ENCODE peak calls at places on chromosome 7, in six cellular contexts. W is WTC11; Y is activated naive CD8-positive, alpha-beta T cell treated with anti-CD3 and anti-CD28 coated beads for 36 hours; F is hepatocyte; I is activated gamma-delta T cell treated with Interleukin-2 at 50 U/mL for 16 hours; L is EL. N is an unnamed sample.

GRCh38 chr7:139682136-139683013 is 95.4 kb downstream of the HIPK2 start:
- DNase-seq in W (no peak), Y (peak; percentile 23), F (no peak), I (no peak), L (peak; percentile 88), N (peak; percentile 73)

GRCh38 chr7:4174451-4174850 is 507.6 kb upstream of the FOXK1 start:
- DNase-seq in W (no peak), Y (no peak), F (no peak), I (no peak), L (no peak), N (no peak)

GRCh38 chr7:31950101-31950755 is 120.0 kb downstream of the PDE1C start:
- DNase-seq in W (no peak), Y (no peak), F (no peak), I (no peak), L (peak; percentile 78), N (peak; percentile 8)

GRCh38 chr7:120055300-120055699 is 217.7 kb upstream of the KCND2 start:
- DNase-seq in W (no peak), Y (no peak), F (no peak), I (no peak), L (no peak), N (peak; percentile 79)

GRCh38 chr7:2190531-2190930 is 42.2 kb downstream of the MAD1L1 start:
- DNase-seq in W (no peak), Y (no peak), F (no peak), I (no peak), L (no peak), N (no peak)

GRCh38 chr7:26319631-26320030 is 28.0 kb downstream of the SNX10 start:
- DNase-seq in W (no peak), Y (no peak), F (no peak), I (no peak), L (no peak), N (no peak)

GRCh38 chr7:7830122-7830878 is 111.9 kb upstream of the RPA3 start:
- DNase-seq in W (no peak), Y (no peak), F (peak; percentile 23), I (no peak), L (no peak), N (no peak)

GRCh38 chr7:25857376-25858067 is 294.5 kb upstream of the NFE2L3 start:
- DNase-seq in W (peak; percentile 56), Y (peak; percentile 3), F (peak; percentile 87), I (no peak), L (no peak), N (no peak)

GRCh38 chr7:29231671-29232267 is 37.2 kb downstream of the CHN2 start:
- DNase-seq in W (no peak), Y (no peak), F (no peak), I (no peak), L (no peak), N (no peak)

GRCh38 chr7:85630904-85631582 is 444.2 kb upstream of the SEMA3D start:
- DNase-seq in W (no peak), Y (no peak), F (no peak), I (no peak), L (peak; percentile 2), N (no peak)

GRCh38 chr7:36034020-36034419 is 119.0 kb upstream of the EEPD1 start:
- DNase-seq in W (no peak), Y (no peak), F (no peak), I (no peak), L (peak; percentile 90), N (peak; percentile 91)

GRCh38 chr7:158061031-158061630 is 526.5 kb downstream of the PTPRN2 start:
- DNase-seq in W (no peak), Y (no peak), F (no peak), I (no peak), L (no peak), N (no peak)

GRCh38 chr7:136870799-136871487 is 2.5 kb downstream of the CHRM2 start:
- DNase-seq in W (peak; percentile 25), Y (no peak), F (peak; percentile 12), I (no peak), L (peak; percentile 4), N (no peak)

GRCh38 chr7:17403996-17404395 is 105.5 kb downstream of the AHR start:
- DNase-seq in W (no peak), Y (no peak), F (no peak), I (no peak), L (no peak), N (no peak)

GRCh38 chr7:74020396-74020795 is 7.6 kb upstream of the ELN start:
- DNase-seq in W (no peak), Y (no peak), F (no peak), I (no peak), L (no peak), N (peak; percentile 41)

GRCh38 chr7:98156700-98157099 is 50.0 kb downstream of the LMTK2 start:
- DNase-seq in W (no peak), Y (no peak), F (no peak), I (no peak), L (no peak), N (no peak)

GRCh38 chr7:75968561-75969001 is 25.8 kb downstream of the TMEM120A start:
- DNase-seq in W (no peak), Y (no peak), F (no peak), I (no peak), L (no peak), N (no peak)

GRCh38 chr7:111855842-111856227 is 293.5 kb upstream of the IMMP2L start:
- DNase-seq in W (no peak), Y (no peak), F (peak; percentile 49), I (no peak), L (peak; percentile 17), N (no peak)

GRCh38 chr7:108120943-108121342 is 9.2 kb downstream of the LAMB4 start:
- DNase-seq in W (no peak), Y (no peak), F (no peak), I (no peak), L (no peak), N (no peak)

GRCh38 chr7:98573816-98574215 is 43.3 kb upstream of the NPTX2 start:
- DNase-seq in W (no peak), Y (no peak), F (no peak), I (no peak), L (no peak), N (no peak)

GRCh38 chr7:124762611-124763143 is 2.9 kb downstream of the GPR37 start:
- DNase-seq in W (no peak), Y (no peak), F (peak; percentile 20), I (no peak), L (no peak), N (no peak)

GRCh38 chr7:120941064-120941463 is 9.5 kb upstream of the ING3 start:
- DNase-seq in W (no peak), Y (no peak), F (no peak), I (no peak), L (no peak), N (no peak)

GRCh38 chr7:93327006-93327633 is 95.0 kb downstream of the VPS50 start:
- DNase-seq in W (no peak), Y (no peak), F (no peak), I (no peak), L (peak; percentile 89), N (peak; percentile 87)

GRCh38 chr7:4693749-4694148 is 11.7 kb downstream of the FOXK1 start:
- DNase-seq in W (no peak), Y (no peak), F (no peak), I (no peak), L (no peak), N (no peak)

GRCh38 chr7:157470699-157471098 is 133.9 kb downstream of the DNAJB6 start:
- DNase-seq in W (no peak), Y (no peak), F (no peak), I (no peak), L (no peak), N (no peak)

N was measured in HFFc6.